ENCODE peak calls at places on chromosomes 16 and 17, in six cellular contexts. R is tibial artery; N is activated naive CD8-positive, alpha-beta T cell treated with anti-CD3 and anti-CD28 coated beads for 36 hours; G is anterior cingulate cortex; L is glutamatergic neuron; K is effector CD4-positive, alpha-beta T cell. T is an unnamed sample.

GRCh38 chr17:36602030-36602737 is 801 bp downstream of the MRM1 start:
- DNase-seq in L (no peak), K (no peak), G (no peak), R (no peak), N (peak; percentile 11), T (peak; percentile 49)

GRCh38 chr17:57365420-57365819 is 109.1 kb downstream of the MSI2 start:
- DNase-seq in K (no peak), N (no peak), L (no peak), G (no peak), R (no peak), T (no peak)

GRCh38 chr16:70657956-70658355 is 11.6 kb downstream of the IL34 start:
- DNase-seq in G (no peak), K (no peak), L (no peak), N (no peak), R (no peak), T (no peak)

GRCh38 chr17:41537990-41538389 is 9.9 kb upstream of the KRT19 start:
- DNase-seq in K (no peak), N (no peak), R (no peak), L (no peak), G (no peak), T (no peak)

GRCh38 chr16:6132121-6132520 is 1034.5 kb upstream of the EEF2KMT start:
- DNase-seq in R (no peak), K (no peak), N (no peak), L (no peak), G (no peak), T (no peak)

GRCh38 chr17:71765437-71765836 is 355.4 kb upstream of the SOX9 start:
- DNase-seq in R (no peak), G (no peak), L (no peak), K (no peak), N (no peak), T (peak; percentile 8)

GRCh38 chr17:45702666-45703266 is 81.4 kb upstream of the CRHR1 start:
- DNase-seq in N (no peak), G (no peak), R (no peak), K (no peak), L (no peak), T (peak; percentile 62)

GRCh38 chr16:82542714-82543113 is 84.1 kb upstream of the CDH13 start:
- DNase-seq in L (no peak), G (no peak), K (no peak), R (no peak), N (no peak), T (no peak)

GRCh38 chr16:48366165-48367093 is 18.8 kb downstream of the SIAH1 start:
- DNase-seq in L (peak; percentile 27), G (no peak), K (peak; percentile 27), R (peak; percentile 41), N (peak; percentile 65), T (peak; percentile 82)

GRCh38 chr17:44552361-44552760 is 4.9 kb upstream of the FZD2 start:
- DNase-seq in N (no peak), K (no peak), L (no peak), R (no peak), G (no peak), T (no peak)

GRCh38 chr17:57032343-57032742 is 52.7 kb upstream of the AKAP1 start:
- DNase-seq in K (no peak), N (no peak), L (no peak), R (peak; percentile 54), G (no peak), T (no peak)

GRCh38 chr17:60354223-60354622 is 37.7 kb downstream of the USP32 start:
- DNase-seq in G (no peak), L (no peak), R (no peak), N (no peak), K (no peak), T (peak; percentile 70)

T was measured in astrocyte of the hippocampus.